ENCODE peak calls at places on chromosome X, in five cellular contexts. H is left ventricle myocardium inferior, N is colonic mucosa, A is GM23338, W is HepG2. V is an unnamed sample.

GRCh38 chrX:1685460-1685859 is 70.6 kb downstream of the ASMT start:
- DNase-seq in H (no peak), N (no peak), A (no peak), W (no peak), V (no peak)

GRCh38 chrX:119237526-119238035 is 1.5 kb downstream of the PGRMC1 start:
- DNase-seq in H (no peak), N (no peak), A (peak; percentile 27), W (no peak), V (no peak)

GRCh38 chrX:118231464-118231863 is 114.4 kb upstream of the WDR44 start:
- DNase-seq in H (no peak), N (no peak), A (no peak), W (no peak), V (no peak)

GRCh38 chrX:40192196-40192595 is 94.4 kb upstream of the BCOR start:
- DNase-seq in H (no peak), N (no peak), A (no peak), W (no peak), V (no peak)

GRCh38 chrX:136185409-136186022 is 38.2 kb downstream of the FHL1 start:
- DNase-seq in H (no peak), N (no peak), A (no peak), W (no peak), V (no peak)

GRCh38 chrX:39818071-39818470 is 279.7 kb downstream of the BCOR start:
- DNase-seq in H (no peak), N (no peak), A (no peak), W (no peak), V (no peak)

GRCh38 chrX:78199851-78200250 is 60.4 kb upstream of the TAF9B start:
- DNase-seq in H (no peak), N (no peak), A (peak; percentile 3), W (peak; percentile 31), V (peak; percentile 0)

GRCh38 chrX:55342533-55343501 is 78.1 kb upstream of the PAGE3 start:
- DNase-seq in H (no peak), N (peak; percentile 53), A (peak; percentile 53), W (peak; percentile 3), V (peak; percentile 25)

GRCh38 chrX:117998171-117998570 is 118.4 kb downstream of the KLHL13 start:
- DNase-seq in H (no peak), N (no peak), A (no peak), W (no peak), V (no peak)

GRCh38 chrX:24928114-24928513 is 87.7 kb downstream of the ARX start:
- DNase-seq in H (no peak), N (no peak), A (no peak), W (no peak), V (no peak)

GRCh38 chrX:86148024-86148511 is at the start of gene DACH2:
- DNase-seq in H (peak; percentile 64), N (peak; percentile 68), A (peak; percentile 82), W (peak; percentile 40), V (no peak)

GRCh38 chrX:10574663-10575062 is 45.7 kb downstream of the MID1 start:
- DNase-seq in H (no peak), N (no peak), A (no peak), W (no peak), V (no peak)

GRCh38 chrX:6292599-6292998 is 63.9 kb upstream of the NLGN4X start:
- DNase-seq in H (no peak), N (no peak), A (peak; percentile 42), W (no peak), V (no peak)

GRCh38 chrX:133913658-133914388 is 71.6 kb downstream of the GPC3 start:
- DNase-seq in H (no peak), N (no peak), A (peak; percentile 51), W (no peak), V (no peak)

GRCh38 chrX:54042609-54043010 is 1.7 kb downstream of the PHF8 start:
- DNase-seq in H (peak; percentile 25), N (peak; percentile 26), A (peak; percentile 72), W (peak; percentile 48), V (peak; percentile 37)

GRCh38 chrX:63475200-63475599 is 124.1 kb upstream of the SPIN4 start:
- DNase-seq in H (no peak), N (no peak), A (peak; percentile 5), W (no peak), V (no peak)

GRCh38 chrX:1394731-1395501 is 3.0 kb upstream of the SLC25A6 start:
- DNase-seq in H (peak; percentile 17), N (no peak), A (no peak), W (no peak), V (no peak)

GRCh38 chrX:111431007-111431406 is 19.0 kb upstream of the DCX start:
- DNase-seq in H (no peak), N (no peak), A (no peak), W (no peak), V (no peak)

GRCh38 chrX:150765782-150766350 is 72.7 kb downstream of the MTMR1 start:
- DNase-seq in H (no peak), N (no peak), A (peak; percentile 29), W (no peak), V (no peak)

GRCh38 chrX:150902434-150903109 is 4.1 kb upstream of the CD99L2 start:
- DNase-seq in H (no peak), N (no peak), A (peak; percentile 93), W (no peak), V (no peak)

GRCh38 chrX:12567857-12568256 is 223.4 kb upstream of the PRPS2 start:
- DNase-seq in H (no peak), N (no peak), A (peak; percentile 15), W (no peak), V (no peak)

GRCh38 chrX:63561425-63561824 is 210.3 kb upstream of the SPIN4 start:
- DNase-seq in H (no peak), N (no peak), A (no peak), W (no peak), V (no peak)

GRCh38 chrX:94058728-94059382 is 384.8 kb downstream of the FAM133A start:
- DNase-seq in H (no peak), N (peak; percentile 18), A (peak; percentile 54), W (peak; percentile 3), V (no peak)

GRCh38 chrX:72487661-72488060 is 85.0 kb downstream of the HDAC8 start:
- DNase-seq in H (no peak), N (no peak), A (no peak), W (no peak), V (no peak)

GRCh38 chrX:63740382-63740781 is 44.6 kb downstream of the ARHGEF9 start:
- DNase-seq in H (no peak), N (no peak), A (no peak), W (no peak), V (no peak)

GRCh38 chrX:13123857-13124345 is 79.5 kb upstream of the FAM9C start:
- DNase-seq in H (no peak), N (no peak), A (no peak), W (peak; percentile 46), V (no peak)

GRCh38 chrX:16023790-16024734 is 99.3 kb upstream of the GRPR start:
- DNase-seq in H (no peak), N (no peak), A (no peak), W (peak; percentile 1), V (no peak)

GRCh38 chrX:40039887-40040286 is 57.9 kb downstream of the BCOR start:
- DNase-seq in H (no peak), N (no peak), A (no peak), W (no peak), V (no peak)

GRCh38 chrX:123833387-123833786 is 26.5 kb upstream of the XIAP start:
- DNase-seq in H (no peak), N (peak; percentile 83), A (peak; percentile 50), W (peak; percentile 60), V (peak; percentile 55)

GRCh38 chrX:153969904-153970397 is 1.7 kb downstream of the HCFC1 start:
- DNase-seq in H (no peak), N (no peak), A (no peak), W (no peak), V (no peak)

GRCh38 chrX:5341902-5342301 is 886.8 kb downstream of the NLGN4X start:
- DNase-seq in H (no peak), N (no peak), A (no peak), W (no peak), V (no peak)

GRCh38 chrX:128816919-128817318 is 706.4 kb downstream of the SMARCA1 start:
- DNase-seq in H (no peak), N (no peak), A (peak; percentile 64), W (peak; percentile 22), V (no peak)

GRCh38 chrX:72060196-72060974 is 71.3 kb downstream of the RTL5 start:
- DNase-seq in H (no peak), N (no peak), A (peak; percentile 76), W (no peak), V (no peak)

GRCh38 chrX:97399400-97399799 is 515.7 kb downstream of the RPA4 start:
- DNase-seq in H (no peak), N (no peak), A (no peak), W (no peak), V (no peak)

GRCh38 chrX:140034916-140035315 is 69.6 kb upstream of the CXorf66 start:
- DNase-seq in H (no peak), N (no peak), A (peak; percentile 42), W (no peak), V (no peak)

GRCh38 chrX:110938977-110939732 is 143.5 kb upstream of the CHRDL1 start:
- DNase-seq in H (no peak), N (no peak), A (no peak), W (no peak), V (no peak)

GRCh38 chrX:38060331-38060878 is 54.1 kb downstream of the SYTL5 start:
- DNase-seq in H (no peak), N (no peak), A (no peak), W (no peak), V (no peak)

GRCh38 chrX:38050806-38051205 is 44.5 kb downstream of the SYTL5 start:
- DNase-seq in H (no peak), N (no peak), A (no peak), W (no peak), V (no peak)

GRCh38 chrX:38052096-38052495 is 45.7 kb downstream of the SYTL5 start:
- DNase-seq in H (no peak), N (no peak), A (no peak), W (no peak), V (no peak)

GRCh38 chrX:38055170-38055847 is 49.0 kb downstream of the SYTL5 start:
- DNase-seq in H (no peak), N (no peak), A (no peak), W (no peak), V (no peak)
- H3K27ac ChIP-seq in H (no peak overlapping the region), N (no peak overlapping the region), A (no peak overlapping the region), W (no peak overlapping the region), V (no peak overlapping the region)

DNA sequence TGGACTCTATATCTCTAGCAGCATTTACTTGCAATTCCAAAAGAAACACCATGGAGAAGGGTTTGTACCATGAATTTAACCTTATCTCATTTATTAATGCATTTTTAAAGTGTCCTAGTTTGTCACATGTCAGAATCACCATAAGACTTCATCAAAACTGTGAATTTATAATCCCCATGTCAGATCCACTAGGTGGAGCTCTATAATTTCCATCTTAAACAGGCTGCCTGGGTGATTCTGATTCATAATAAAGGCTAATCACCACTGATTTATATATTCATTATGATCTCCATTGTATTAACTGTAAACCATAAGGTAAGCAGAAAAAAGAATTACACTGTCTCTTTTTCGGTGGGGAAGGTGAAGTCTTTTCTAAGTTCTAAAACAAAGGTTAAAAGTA is 4.0 kb downstream of the TCEAL2 start:
- DNase-seq in H (no peak), N (no peak), A (peak; percentile 2), W (no peak), V (no peak)
- TF ChIP-seq CTCF in H (peak; percentile 31), N (peak; percentile 23), A (peak; percentile 34), W (no peak), V (peak; percentile 48)

GRCh38 chrX:115559672-115560071 is 1.3 kb upstream of the PLS3 start:
- DNase-seq in H (no peak), N (no peak), A (no peak), W (peak; percentile 70), V (no peak)
- H3K27ac ChIP-seq in H (peak overlapping the region; percentile 93), N (no peak overlapping the region), A (no peak overlapping the region), W (peak overlapping the region; percentile 78), V (no peak overlapping the region)

GRCh38 chrX:65685112-65685511 is 17.7 kb downstream of the MSN start:
- DNase-seq in H (no peak), N (no peak), A (no peak), W (no peak), V (no peak)
- TF ChIP-seq CTCF in H (no peak), N (no peak), A (no peak), W (no peak), V (no peak)